ENCODE peak calls at places on chromosome 6, in eight cellular contexts. S is NCI-H460; E is neural crest cell; M is EL; C is stimulated activated CD8-positive, alpha-beta memory T cell treated with anti-CD3 and anti-CD28 coated beads, Interleukin-12 subunit alpha, Interleukin-12 subunit beta, amount 100 ng/mL, for 4 hours; T is GOT3; F is anterior cingulate cortex; P is endothelial cell. U is an unnamed sample.

GRCh38 chr6:74867286-74867685 is 338.6 kb downstream of the COL12A1 start:
- DNase-seq in C (no peak), F (no peak), E (no peak), M (peak), P (no peak), S (no peak), T (no peak), U (no peak)

GRCh38 chr6:2132416-2132815 is 113.0 kb downstream of the GMDS start:
- DNase-seq in C (no peak), S (no peak), T (no peak), P (no peak), M (peak), E (no peak), F (no peak), U (no peak)

GRCh38 chr6:21753571-21754108 is 160.1 kb downstream of the SOX4 start:
- DNase-seq in F (no peak), C (no peak), S (no peak), E (no peak), M (peak), P (no peak), T (no peak), U (no peak)

GRCh38 chr6:151627689-151628444 is 134.1 kb downstream of the CCDC170 start:
- DNase-seq in S (peak), F (no peak), E (no peak), P (no peak), C (no peak), T (no peak), M (no peak), U (no peak)

GRCh38 chr6:80338201-80338836 is 231.8 kb downstream of the BCKDHB start:
- DNase-seq in T (no peak), S (peak), C (peak), P (peak), F (peak), M (peak), E (peak), U (peak)

GRCh38 chr6:42689371-42689770 is 33.0 kb downstream of the PRPH2 start:
- DNase-seq in E (no peak), S (no peak), M (no peak), F (no peak), P (no peak), T (no peak), C (no peak), U (no peak)

GRCh38 chr6:14781707-14782306 is 464.1 kb upstream of the JARID2 start:
- DNase-seq in P (no peak), C (no peak), F (no peak), E (no peak), S (no peak), M (no peak), T (no peak), U (no peak)

GRCh38 chr6:56541736-56542366 is 100.8 kb downstream of the DST start:
- DNase-seq in F (no peak), P (no peak), C (no peak), T (no peak), E (no peak), M (no peak), S (no peak), U (no peak)

GRCh38 chr6:41500561-41500960 is 45.6 kb upstream of the FOXP4 start:
- DNase-seq in M (no peak), C (no peak), T (no peak), P (no peak), E (no peak), F (no peak), S (no peak), U (no peak)

GRCh38 chr6:160160929-160161646 is 39.5 kb downstream of the SLC22A1 start:
- DNase-seq in S (no peak), P (no peak), F (no peak), C (no peak), E (no peak), T (no peak), M (no peak), U (no peak)

GRCh38 chr6:166296035-166296883 is 11.9 kb downstream of the PRR18 start:
- DNase-seq in E (no peak), M (no peak), P (no peak), T (no peak), C (no peak), F (no peak), S (no peak), U (no peak)

GRCh38 chr6:159151266-159151855 is 17.8 kb upstream of the FNDC1 start:
- DNase-seq in T (no peak), C (no peak), F (no peak), S (peak), P (peak), M (peak), E (peak), U (peak)

GRCh38 chr6:7561153-7561964 is 19.9 kb downstream of the DSP start:
- DNase-seq in T (no peak), S (no peak), C (no peak), F (no peak), P (no peak), E (no peak), M (no peak), U (no peak)

GRCh38 chr6:89087881-89088280 is 7.3 kb downstream of the PNRC1 start:
- DNase-seq in C (no peak), M (no peak), E (no peak), P (no peak), T (no peak), F (no peak), S (no peak), U (no peak)

GRCh38 chr6:148868901-148869300 is 122.1 kb downstream of the UST start:
- DNase-seq in P (no peak), T (no peak), C (no peak), F (no peak), E (no peak), S (no peak), M (peak), U (no peak)